ENCODE peak calls at places on chromosomes 16 and 17, in ten cellular contexts. V, U, W, F, S, X, J, Z, R and H are unnamed samples.

GRCh38 chr17:75654176-75654575 is 12.8 kb downstream of the RECQL5 start:
- DNase-seq in V (no peak), U (no peak), W (peak; percentile 70), F (no peak), S (no peak), X (no peak), J (no peak), Z (no peak), R (no peak), H (peak; percentile 51)

GRCh38 chr17:2084129-2084765 is 29.3 kb downstream of the HIC1 start:
- DNase-seq in V (no peak), U (no peak), W (no peak), F (no peak), S (no peak), X (peak; percentile 69), J (no peak), Z (no peak), R (no peak), H (no peak)

GRCh38 chr16:14353340-14353739 is 276.7 kb downstream of the PARN start:
- DNase-seq in V (no peak), U (no peak), W (no peak), F (no peak), S (no peak), X (no peak), J (no peak), Z (no peak), R (no peak), H (no peak)

GRCh38 chr17:9862191-9862590 is 36.5 kb downstream of the GLP2R start:
- DNase-seq in V (no peak), U (no peak), W (no peak), F (no peak), S (no peak), X (no peak), J (no peak), Z (no peak), R (no peak), H (no peak)

GRCh38 chr16:69217433-69217832 is 30.5 kb downstream of the SNTB2 start:
- DNase-seq in V (no peak), U (no peak), W (no peak), F (no peak), S (no peak), X (peak; percentile 28), J (peak; percentile 45), Z (no peak), R (no peak), H (no peak)

GRCh38 chr17:42843358-42843934 is 934 bp upstream of the AOC2 start:
- DNase-seq in V (no peak), U (peak; percentile 39), W (peak; percentile 11), F (no peak), S (peak; percentile 51), X (peak; percentile 86), J (peak; percentile 79), Z (peak; percentile 41), R (peak; percentile 63), H (no peak)

GRCh38 chr17:64028874-64029464 is 8.5 kb upstream of the ICAM2 start:
- DNase-seq in V (no peak), U (peak; percentile 67), W (peak; percentile 64), F (peak; percentile 55), S (peak; percentile 59), X (peak; percentile 85), J (peak; percentile 76), Z (peak; percentile 6), R (peak; percentile 70), H (no peak)

GRCh38 chr16:23107878-23108277 is 41.4 kb downstream of the USP31 start:
- DNase-seq in V (no peak), U (no peak), W (no peak), F (no peak), S (no peak), X (no peak), J (no peak), Z (no peak), R (no peak), H (no peak)

GRCh38 chr16:67384778-67385510 is 8.4 kb downstream of the TPPP3 start:
- DNase-seq in V (no peak), U (no peak), W (no peak), F (no peak), S (no peak), X (no peak), J (no peak), Z (no peak), R (no peak), H (no peak)

GRCh38 chr16:24257965-24258364 is 1.8 kb downstream of the CACNG3 start:
- DNase-seq in V (no peak), U (no peak), W (no peak), F (no peak), S (no peak), X (no peak), J (no peak), Z (no peak), R (no peak), H (peak; percentile 1)

GRCh38 chr17:69357701-69358100 is 30.8 kb upstream of the ABCA5 start:
- DNase-seq in V (no peak), U (no peak), W (no peak), F (no peak), S (no peak), X (no peak), J (no peak), Z (no peak), R (peak; percentile 6), H (no peak)

GRCh38 chr17:63676540-63676933 is 23.4 kb downstream of the LIMD2 start:
- DNase-seq in V (no peak), U (no peak), W (no peak), F (no peak), S (no peak), X (no peak), J (no peak), Z (no peak), R (no peak), H (no peak)

GRCh38 chr17:13485327-13485726 is 116.4 kb downstream of the HS3ST3A1 start:
- DNase-seq in V (no peak), U (no peak), W (no peak), F (no peak), S (no peak), X (no peak), J (no peak), Z (no peak), R (no peak), H (no peak)

GRCh38 chr17:19728114-19728495 is 11.7 kb upstream of the SLC47A2 start:
- DNase-seq in V (no peak), U (no peak), W (peak; percentile 78), F (peak; percentile 97), S (peak; percentile 60), X (peak; percentile 82), J (peak; percentile 67), Z (peak; percentile 49), R (peak; percentile 81), H (peak; percentile 54)

GRCh38 chr17:38451030-38451839 is 23.0 kb downstream of the ARHGAP23 start:
- DNase-seq in V (no peak), U (no peak), W (no peak), F (peak; percentile 69), S (no peak), X (peak; percentile 94), J (peak; percentile 94), Z (no peak), R (peak; percentile 46), H (no peak)

GRCh38 chr17:7184091-7184488 is 4.9 kb upstream of the ASGR1 start:
- DNase-seq in V (no peak), U (no peak), W (peak; percentile 35), F (no peak), S (no peak), X (no peak), J (no peak), Z (no peak), R (no peak), H (no peak)

GRCh38 chr16:51343411-51343810 is 192.3 kb upstream of the SALL1 start:
- DNase-seq in V (no peak), U (no peak), W (no peak), F (no peak), S (no peak), X (no peak), J (no peak), Z (no peak), R (no peak), H (no peak)

GRCh38 chr17:36183001-36183810 is 6.8 kb upstream of the TBC1D3B start:
- DNase-seq in V (no peak), U (peak; percentile 78), W (no peak), F (peak; percentile 68), S (no peak), X (peak; percentile 74), J (peak; percentile 59), Z (no peak), R (peak; percentile 86), H (no peak)

GRCh38 chr16:11251525-11252481 is 4.2 kb downstream of the SOCS1 start:
- DNase-seq in V (peak; percentile 80), U (no peak), W (no peak), F (no peak), S (no peak), X (no peak), J (no peak), Z (no peak), R (no peak), H (no peak)

GRCh38 chr17:279356-279755 is 73.3 kb downstream of the RPH3AL start:
- DNase-seq in V (no peak), U (no peak), W (no peak), F (no peak), S (no peak), X (no peak), J (no peak), Z (no peak), R (no peak), H (no peak)

GRCh38 chr16:2087426-2088191 is 39.8 kb downstream of the TSC2 start:
- DNase-seq in V (no peak), U (no peak), W (no peak), F (no peak), S (no peak), X (no peak), J (no peak), Z (no peak), R (no peak), H (no peak)

GRCh38 chr16:17450291-17450690 is 20.5 kb downstream of the XYLT1 start:
- DNase-seq in V (no peak), U (no peak), W (no peak), F (no peak), S (no peak), X (no peak), J (no peak), Z (no peak), R (no peak), H (no peak)

GRCh38 chr16:70576431-70577255 is 53.0 kb downstream of the SF3B3 start:
- DNase-seq in V (no peak), U (no peak), W (no peak), F (no peak), S (no peak), X (peak; percentile 74), J (peak; percentile 83), Z (no peak), R (no peak), H (no peak)

GRCh38 chr16:71537643-71538042 is 11.4 kb downstream of the CHST4 start:
- DNase-seq in V (peak; percentile 13), U (peak; percentile 5), W (peak; percentile 16), F (no peak), S (peak; percentile 33), X (peak; percentile 62), J (peak; percentile 68), Z (peak; percentile 38), R (peak; percentile 56), H (no peak)

GRCh38 chr16:75267631-75268264 is 16.3 kb upstream of the BCAR1 start:
- DNase-seq in V (no peak), U (no peak), W (peak; percentile 39), F (peak; percentile 81), S (peak; percentile 22), X (peak; percentile 51), J (peak; percentile 93), Z (peak; percentile 89), R (peak; percentile 90), H (peak; percentile 51)

GRCh38 chr17:66446419-66446818 is 144.0 kb downstream of the PRKCA start:
- DNase-seq in V (no peak), U (no peak), W (no peak), F (no peak), S (no peak), X (no peak), J (no peak), Z (no peak), R (no peak), H (no peak)

GRCh38 chr17:67974186-67974585 is 22.1 kb downstream of the C17orf58 start:
- DNase-seq in V (no peak), U (no peak), W (no peak), F (no peak), S (no peak), X (no peak), J (no peak), Z (no peak), R (no peak), H (no peak)

GRCh38 chr17:76368545-76368944 is 14.8 kb upstream of the PRPSAP1 start:
- DNase-seq in V (no peak), U (no peak), W (no peak), F (no peak), S (no peak), X (peak; percentile 51), J (no peak), Z (no peak), R (no peak), H (no peak)